ENCODE peak calls at places on chromosomes 7 and 10, in seven cellular contexts. F, N, X, W, L, K and T are unnamed samples.

GRCh38 chr10:117135026-117135372 is 3.1 kb downstream of the VAX1 start:
- DNase-seq in F (no peak), N (no peak), X (no peak), W (no peak), L (no peak), K (no peak), T (no peak)

GRCh38 chr10:13526952-13527863 is 1.6 kb downstream of the BEND7 start:
- DNase-seq in F (no peak), N (no peak), X (peak), W (peak), L (no peak), K (peak), T (no peak)

GRCh38 chr10:11908991-11909390 is 85.8 kb downstream of the PROSER2 start:
- DNase-seq in F (no peak), N (no peak), X (no peak), W (no peak), L (no peak), K (no peak), T (no peak)

GRCh38 chr7:51009716-51010496 is 227.2 kb upstream of the GRB10 start:
- DNase-seq in F (no peak), N (no peak), X (no peak), W (peak), L (no peak), K (peak), T (peak)

GRCh38 chr10:64873088-64873487 is 1351.9 kb downstream of the REEP3 start:
- DNase-seq in F (no peak), N (no peak), X (no peak), W (no peak), L (no peak), K (no peak), T (no peak)

GRCh38 chr7:25753837-25754236 is 398.2 kb upstream of the NFE2L3 start:
- DNase-seq in F (no peak), N (no peak), X (no peak), W (no peak), L (no peak), K (no peak), T (no peak)

GRCh38 chr7:92652536-92652935 is 62.3 kb upstream of the FAM133B start:
- DNase-seq in F (no peak), N (no peak), X (no peak), W (no peak), L (no peak), K (no peak), T (no peak)

GRCh38 chr10:132102071-132102716 is 36.4 kb downstream of the JAKMIP3 start:
- DNase-seq in F (no peak), N (no peak), X (no peak), W (no peak), L (peak), K (no peak), T (no peak)

GRCh38 chr10:66671562-66671961 is 254.3 kb upstream of the LRRTM3 start:
- DNase-seq in F (no peak), N (no peak), X (no peak), W (no peak), L (no peak), K (no peak), T (no peak)

GRCh38 chr7:87213801-87214200 is 5.7 kb downstream of the TMEM243 start:
- DNase-seq in F (no peak), N (no peak), X (no peak), W (peak), L (no peak), K (peak), T (no peak)

GRCh38 chr10:5416981-5417380 is 4.6 kb downstream of the NET1 start:
- DNase-seq in F (no peak), N (no peak), X (no peak), W (no peak), L (no peak), K (no peak), T (no peak)

GRCh38 chr7:32518534-32519140 is 23.3 kb downstream of the AVL9 start:
- DNase-seq in F (no peak), N (peak), X (no peak), W (peak), L (no peak), K (peak), T (peak)

GRCh38 chr10:100707261-100707848 is 38.0 kb upstream of the PAX2 start:
- DNase-seq in F (no peak), N (no peak), X (no peak), W (no peak), L (no peak), K (no peak), T (no peak)

GRCh38 chr10:100827819-100828743 is 82.7 kb downstream of the PAX2 start:
- DNase-seq in F (no peak), N (no peak), X (no peak), W (peak), L (no peak), K (no peak), T (no peak)

GRCh38 chr10:70492786-70493659 is 14.5 kb downstream of the PALD1 start:
- DNase-seq in F (no peak), N (peak), X (no peak), W (no peak), L (no peak), K (no peak), T (no peak)

GRCh38 chr7:7177044-7177517 is 5.3 kb upstream of the C1GALT1 start:
- DNase-seq in F (no peak), N (no peak), X (peak), W (peak), L (no peak), K (peak), T (no peak)

GRCh38 chr10:49081532-49082275 is 33.6 kb downstream of the VSTM4 start:
- DNase-seq in F (no peak), N (no peak), X (no peak), W (peak), L (no peak), K (peak), T (no peak)

GRCh38 chr10:36888925-36889573 is 236.3 kb upstream of the ANKRD30A start:
- DNase-seq in F (no peak), N (peak), X (no peak), W (peak), L (peak), K (peak), T (no peak)

GRCh38 chr10:5553400-5554170 is 28.8 kb downstream of the CALML3 start:
- DNase-seq in F (no peak), N (no peak), X (no peak), W (no peak), L (no peak), K (no peak), T (no peak)

GRCh38 chr10:11249134-11249533 is 231.5 kb downstream of the CELF2 start:
- DNase-seq in F (no peak), N (no peak), X (no peak), W (no peak), L (no peak), K (no peak), T (no peak)

GRCh38 chr7:21887779-21888178 is 57.9 kb downstream of the CDCA7L start:
- DNase-seq in F (no peak), N (no peak), X (no peak), W (no peak), L (no peak), K (no peak), T (no peak)

GRCh38 chr10:114577133-114577532 is 80.9 kb downstream of the ABLIM1 start:
- DNase-seq in F (peak), N (no peak), X (peak), W (peak), L (no peak), K (peak), T (peak)

GRCh38 chr10:31320179-31320597 is 1.2 kb downstream of the ZEB1 start:
- DNase-seq in F (no peak), N (peak), X (no peak), W (no peak), L (no peak), K (peak), T (no peak)

GRCh38 chr10:110260746-110261477 is 43.8 kb downstream of the SMNDC1 start:
- DNase-seq in F (no peak), N (no peak), X (no peak), W (no peak), L (no peak), K (peak), T (no peak)

GRCh38 chr7:42238709-42239395 is 1.8 kb upstream of the GLI3 start:
- DNase-seq in F (peak), N (no peak), X (no peak), W (peak), L (no peak), K (peak), T (no peak)

GRCh38 chr7:22633954-22634474 is 93.0 kb upstream of the IL6 start:
- DNase-seq in F (no peak), N (no peak), X (no peak), W (no peak), L (no peak), K (peak), T (no peak)

GRCh38 chr10:61010863-61011262 is 66.9 kb upstream of the RHOBTB1 start:
- DNase-seq in F (no peak), N (no peak), X (no peak), W (no peak), L (no peak), K (no peak), T (no peak)

GRCh38 chr10:47261121-47261520 is 38.9 kb upstream of the GDF10 start:
- DNase-seq in F (no peak), N (peak), X (no peak), W (no peak), L (no peak), K (no peak), T (no peak)

GRCh38 chr7:32256811-32257210 is 186.6 kb upstream of the PDE1C start:
- DNase-seq in F (no peak), N (no peak), X (no peak), W (no peak), L (no peak), K (no peak), T (no peak)

GRCh38 chr7:150847536-150847935 is 4.8 kb upstream of the AOC1 start:
- DNase-seq in F (no peak), N (no peak), X (no peak), W (no peak), L (no peak), K (no peak), T (no peak)

GRCh38 chr10:63769367-63769766 is 248.2 kb downstream of the REEP3 start:
- DNase-seq in F (no peak), N (no peak), X (no peak), W (no peak), L (no peak), K (no peak), T (no peak)

GRCh38 chr10:63773106-63773505 is 251.9 kb downstream of the REEP3 start:
- DNase-seq in F (no peak), N (no peak), X (no peak), W (no peak), L (no peak), K (no peak), T (no peak)

GRCh38 chr10:63767512-63767911 is 246.3 kb downstream of the REEP3 start:
- DNase-seq in F (no peak), N (no peak), X (no peak), W (peak), L (no peak), K (peak), T (no peak)

GRCh38 chr10:63773962-63774361 is 252.8 kb downstream of the REEP3 start:
- DNase-seq in F (no peak), N (no peak), X (no peak), W (no peak), L (no peak), K (no peak), T (no peak)

DNA sequence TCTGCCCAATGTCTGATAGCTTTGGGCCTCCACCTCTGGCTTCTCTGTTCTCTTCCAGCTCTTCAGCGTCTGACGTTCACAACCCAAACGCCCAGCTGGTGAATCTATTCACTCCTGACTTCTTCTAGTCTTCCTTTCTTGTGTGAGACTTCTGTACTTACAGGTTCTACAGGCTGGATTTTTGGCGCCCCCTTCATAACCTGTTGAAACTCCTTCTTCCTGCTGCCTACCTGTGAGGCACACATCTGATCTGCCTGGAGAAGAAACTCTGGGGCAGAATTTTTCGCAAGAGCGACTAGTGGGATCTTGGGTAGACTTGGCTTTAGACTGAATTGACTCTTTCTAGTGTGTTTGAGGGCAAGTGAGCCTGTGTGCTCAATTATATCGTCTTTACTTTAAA is 249.3 kb downstream of the REEP3 start:
- DNase-seq in F (no peak), N (no peak), X (no peak), W (no peak), L (no peak), K (no peak), T (no peak)
- TF ChIP-seq CTCF in F (no peak), N (peak), X (no peak), W (no peak), L (no peak), K (no peak), T (no peak)

DNA sequence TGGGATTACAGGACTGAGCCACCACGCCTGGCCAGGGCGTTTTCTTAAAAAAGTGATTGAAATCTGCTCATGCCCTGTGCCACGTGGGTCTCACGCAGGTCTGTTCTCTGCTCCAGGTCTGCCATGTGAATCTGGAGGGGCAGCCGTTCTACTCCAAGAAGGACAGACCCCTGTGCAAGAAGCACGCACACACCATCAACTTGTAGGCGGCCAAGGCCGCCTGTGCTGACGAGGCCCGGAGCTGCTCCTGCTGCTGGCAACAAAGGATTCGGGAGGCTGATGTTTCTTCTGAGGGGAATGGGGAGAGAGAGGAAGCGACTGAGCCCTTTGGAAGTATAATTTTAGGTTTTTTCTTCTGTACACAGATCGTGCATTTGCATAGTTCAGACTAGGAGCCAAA is 23.6 kb upstream of the BMPR1A start:
- DNase-seq in F (no peak), N (no peak), X (no peak), W (no peak), L (no peak), K (no peak), T (no peak)
- H3K4me3 ChIP-seq in F (no peak), N (no peak), X (no peak), W (no peak), L (no peak), K (no peak), T (no peak)

GRCh38 chr10:16519908-16520861 is 1.5 kb downstream of the C1QL3 start:
- DNase-seq in F (no peak), N (no peak), X (no peak), W (peak), L (no peak), K (no peak), T (no peak)

GRCh38 chr10:16521311-16522016 is at the start of gene C1QL3:
- DNase-seq in F (no peak), N (no peak), X (no peak), W (peak), L (peak), K (peak), T (no peak)

GRCh38 chr10:16518822-16519221 is 2.9 kb downstream of the C1QL3 start:
- DNase-seq in F (no peak), N (no peak), X (no peak), W (no peak), L (no peak), K (no peak), T (no peak)

GRCh38 chr10:16519250-16519907 is 2.3 kb downstream of the C1QL3 start:
- DNase-seq in F (no peak), N (no peak), X (no peak), W (peak), L (no peak), K (no peak), T (no peak)

GRCh38 chr10:16520900-16521299 is 779 bp downstream of the C1QL3 start:
- DNase-seq in F (no peak), N (no peak), X (no peak), W (peak), L (no peak), K (peak), T (no peak)
- TF ChIP-seq CTCF in F (peak), N (no peak), X (peak), W (peak), L (no peak), K (peak), T (peak)

GRCh38 chr10:133528845-133529575 is 1.8 kb downstream of the CYP2E1 start:
- DNase-seq in F (no peak), N (no peak), X (no peak), W (peak), L (peak), K (peak), T (no peak)
- H3K4me3 ChIP-seq in F (no peak), N (no peak), X (peak), W (no peak), L (peak), K (no peak), T (no peak)

GRCh38 chr10:136465-136762 is 1.2 kb downstream of the ZMYND11 start:
- DNase-seq in F (no peak), N (no peak), X (no peak), W (no peak), L (no peak), K (no peak), T (no peak)

GRCh38 chr10:134205-134742 is 981 bp upstream of the ZMYND11 start:
- DNase-seq in F (no peak), N (no peak), X (no peak), W (no peak), L (no peak), K (no peak), T (no peak)

GRCh38 chr10:132961-133898 is 2.0 kb upstream of the ZMYND11 start:
- DNase-seq in F (no peak), N (no peak), X (no peak), W (peak), L (no peak), K (peak), T (no peak)

GRCh38 chr10:135601-136464 is 578 bp downstream of the ZMYND11 start:
- DNase-seq in F (no peak), N (peak), X (no peak), W (peak), L (peak), K (peak), T (no peak)

DNA sequence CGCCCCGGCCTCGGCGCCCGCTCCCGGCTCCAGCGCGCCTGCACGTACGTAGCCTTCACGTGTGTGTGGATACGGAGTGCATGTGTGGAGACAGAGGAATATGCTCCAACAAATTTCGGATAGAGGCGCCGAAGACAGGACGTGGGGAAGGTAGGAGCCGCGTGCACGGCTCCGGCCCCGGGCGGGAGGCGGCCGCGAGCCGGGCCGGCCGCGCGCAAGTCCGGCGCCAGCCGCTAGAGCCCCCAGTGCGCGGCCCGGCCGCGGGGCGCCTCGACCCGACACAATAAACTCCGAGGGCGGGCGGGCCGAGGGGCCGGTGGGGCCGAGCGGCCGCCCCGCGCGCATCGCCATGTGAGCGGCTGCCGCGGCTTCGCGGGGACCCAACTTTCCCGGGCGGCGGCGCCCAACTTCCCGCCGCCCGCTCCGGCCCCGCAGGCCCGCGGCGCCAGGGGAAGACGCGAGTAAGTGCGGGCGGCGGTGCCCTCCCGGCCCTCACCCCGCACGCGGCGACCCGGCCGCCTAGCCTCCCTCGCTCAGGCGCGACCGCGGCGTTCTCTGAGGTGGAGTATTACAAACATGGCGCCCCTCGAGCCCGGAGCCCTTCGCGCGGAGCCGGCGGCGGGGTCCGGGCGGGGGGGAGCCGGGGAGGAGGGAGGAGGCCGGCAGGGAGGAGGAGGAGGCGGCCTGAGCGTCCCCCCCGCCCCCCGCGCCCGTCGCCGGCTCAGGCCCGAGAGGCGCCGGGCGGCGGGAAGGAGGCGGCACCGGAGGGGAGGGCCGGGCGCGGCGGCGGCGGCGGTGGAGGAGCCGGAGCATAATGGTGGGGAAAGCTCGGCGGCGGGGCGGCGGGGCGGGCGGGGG is at the start of gene ZMYND11:
- DNase-seq in F (no peak), N (peak), X (no peak), W (peak), L (peak), K (peak), T (no peak)
- TF ChIP-seq CTCF in F (no peak), N (no peak), X (no peak), W (no peak), L (no peak), K (no peak), T (no peak)